ENCODE peak calls at places on chromosomes 2 and 18, in ten cellular contexts. F, Z, S, R, W, P, O, H, E and U are unnamed samples. For H3K36me3, the result is how much of the 10 kb centered on the place peaks cover.

GRCh38 chr2:66322481-66322880 is 112.4 kb upstream of the MEIS1 start:
- DNase-seq in F (no peak), Z (no peak), S (no peak), R (no peak), W (no peak), P (no peak), O (no peak), H (no peak), E (no peak), U (no peak)

GRCh38 chr18:9404565-9405060 is 70.0 kb downstream of the TWSG1 start:
- DNase-seq in F (peak), Z (peak), S (no peak), R (peak), W (no peak), P (no peak), O (no peak), H (no peak), E (no peak), U (no peak)

GRCh38 chr18:61896767-61897166 is 4.0 kb upstream of the RNF152 start:
- DNase-seq in F (no peak), Z (no peak), S (no peak), R (peak), W (no peak), P (no peak), O (no peak), H (no peak), E (peak), U (peak)

GRCh38 chr18:57027190-57027708 is 119.6 kb upstream of the BOD1L2 start:
- DNase-seq in F (no peak), Z (no peak), S (no peak), R (no peak), W (no peak), P (no peak), O (no peak), H (no peak), E (no peak), U (no peak)

GRCh38 chr2:126831234-126832005 is 67.3 kb upstream of the TEX51 start:
- DNase-seq in F (no peak), Z (no peak), S (no peak), R (no peak), W (no peak), P (no peak), O (no peak), H (peak), E (no peak), U (peak)

GRCh38 chr18:38698108-38698507 is 1132.5 kb upstream of the CELF4 start:
- DNase-seq in F (no peak), Z (no peak), S (no peak), R (no peak), W (no peak), P (no peak), O (no peak), H (no peak), E (no peak), U (no peak)

GRCh38 chr2:24721470-24721869 is 71.7 kb downstream of the PTRHD1 start:
- DNase-seq in F (peak), Z (peak), S (no peak), R (peak), W (no peak), P (no peak), O (no peak), H (peak), E (peak), U (no peak)

GRCh38 chr2:181807526-181807925 is 84.0 kb upstream of the ITPRID2 start:
- DNase-seq in F (no peak), Z (no peak), S (no peak), R (no peak), W (no peak), P (no peak), O (no peak), H (no peak), E (no peak), U (no peak)

GRCh38 chr2:54709341-54709809 is 14.1 kb upstream of the EML6 start:
- DNase-seq in F (no peak), Z (no peak), S (no peak), R (peak), W (peak), P (peak), O (no peak), H (no peak), E (peak), U (no peak)

GRCh38 chr2:70983506-70984227 is 5.2 kb downstream of the ANKRD53 start:
- DNase-seq in F (no peak), Z (no peak), S (no peak), R (peak), W (peak), P (no peak), O (no peak), H (peak), E (no peak), U (no peak)

GRCh38 chr2:119196301-119197124 is 27.1 kb upstream of the STEAP3 start:
- DNase-seq in F (no peak), Z (no peak), S (no peak), R (no peak), W (no peak), P (no peak), O (no peak), H (no peak), E (no peak), U (no peak)

GRCh38 chr2:101520246-101520645 is 45.3 kb upstream of the RFX8 start:
- DNase-seq in F (no peak), Z (no peak), S (no peak), R (no peak), W (no peak), P (no peak), O (no peak), H (no peak), E (no peak), U (peak)

GRCh38 chr2:217685255-217685605 is 317.6 kb downstream of the TNS1 start:
- DNase-seq in F (no peak), Z (peak), S (peak), R (peak), W (peak), P (no peak), O (peak), H (no peak), E (peak), U (no peak)

GRCh38 chr2:165874445-165875039 is 79.0 kb downstream of the TTC21B start:
- DNase-seq in F (no peak), Z (no peak), S (peak), R (no peak), W (no peak), P (no peak), O (no peak), H (no peak), E (peak), U (no peak)

GRCh38 chr2:104850322-104851184 is 3.4 kb upstream of the POU3F3 start:
- DNase-seq in F (no peak), Z (no peak), S (no peak), R (no peak), W (no peak), P (no peak), O (no peak), H (no peak), E (no peak), U (peak)

GRCh38 chr2:109609352-109610024 is 4.3 kb downstream of the SEPTIN10 start:
- DNase-seq in F (no peak), Z (no peak), S (peak), R (no peak), W (no peak), P (no peak), O (no peak), H (peak), E (no peak), U (no peak)

GRCh38 chr2:191620144-191620543 is 57.8 kb upstream of the NABP1 start:
- DNase-seq in F (no peak), Z (no peak), S (no peak), R (no peak), W (no peak), P (no peak), O (peak), H (peak), E (no peak), U (no peak)

GRCh38 chr2:101608411-101609317 is 88.8 kb upstream of the MAP4K4 start:
- DNase-seq in F (no peak), Z (no peak), S (no peak), R (no peak), W (no peak), P (no peak), O (no peak), H (no peak), E (no peak), U (no peak)

GRCh38 chr2:190858817-190859216 is 21.8 kb upstream of the GLS start:
- DNase-seq in F (no peak), Z (no peak), S (no peak), R (no peak), W (no peak), P (no peak), O (peak), H (peak), E (no peak), U (no peak)

GRCh38 chr2:236359426-236359825 is 95.2 kb upstream of the ASB18 start:
- DNase-seq in F (no peak), Z (peak), S (no peak), R (no peak), W (no peak), P (no peak), O (no peak), H (peak), E (no peak), U (peak)

GRCh38 chr18:55513199-55513598 is 74.8 kb downstream of the TCF4 start:
- DNase-seq in F (no peak), Z (no peak), S (no peak), R (no peak), W (no peak), P (no peak), O (no peak), H (no peak), E (no peak), U (no peak)

GRCh38 chr2:217858519-217859466 is 144.0 kb downstream of the TNS1 start:
- DNase-seq in F (peak), Z (peak), S (no peak), R (peak), W (no peak), P (no peak), O (peak), H (no peak), E (peak), U (no peak)

GRCh38 chr18:36333418-36333817 is 35.9 kb downstream of the FHOD3 start:
- DNase-seq in F (no peak), Z (peak), S (no peak), R (no peak), W (no peak), P (no peak), O (no peak), H (no peak), E (no peak), U (peak)
- H3K36me3 ChIP-seq in F (under half), Z (under half), S (under half), R (under half), W (under half), P (under half), O (under half), H (under half), E (under half), U (under half)

GRCh38 chr2:157946919-157947557 is 70.9 kb upstream of the ACVR1 start:
- DNase-seq in F (no peak), Z (no peak), S (no peak), R (no peak), W (no peak), P (no peak), O (no peak), H (no peak), E (no peak), U (no peak)

GRCh38 chr2:157952548-157952947 is 76.4 kb upstream of the ACVR1 start:
- DNase-seq in F (no peak), Z (no peak), S (no peak), R (no peak), W (no peak), P (no peak), O (no peak), H (no peak), E (no peak), U (no peak)

DNA sequence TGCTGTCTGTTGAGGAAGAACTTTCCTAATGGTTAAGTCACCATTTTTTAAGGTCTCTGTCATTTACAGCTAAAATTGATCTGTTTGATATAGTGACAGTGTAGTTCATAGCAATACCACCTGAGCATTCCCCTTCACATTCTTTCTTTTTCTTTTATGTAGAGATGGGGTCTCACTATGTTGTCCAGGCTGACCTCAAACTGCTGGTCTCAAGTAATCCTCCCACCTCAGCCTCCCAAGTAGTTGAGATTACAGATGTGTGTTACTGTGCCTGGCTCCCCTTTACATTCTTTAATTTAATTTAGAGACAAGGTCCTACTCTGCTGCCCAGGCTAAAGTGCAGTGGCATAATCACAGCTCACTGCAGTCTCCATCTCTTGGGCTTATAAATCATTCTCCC is 72.7 kb upstream of the ACVR1 start:
- DNase-seq in F (no peak), Z (no peak), S (no peak), R (no peak), W (no peak), P (no peak), O (no peak), H (no peak), E (no peak), U (no peak)
- H3K4me3 ChIP-seq in F (no peak), Z (no peak), S (no peak), R (no peak), W (no peak), P (no peak), O (no peak), H (no peak), E (no peak), U (no peak)

GRCh38 chr2:238286551-238286950 is 1.9 kb downstream of the PER2 start:
- DNase-seq in F (peak), Z (peak), S (no peak), R (peak), W (peak), P (no peak), O (peak), H (no peak), E (peak), U (no peak)
- H3K27ac ChIP-seq in F (peak), Z (peak), S (no peak), R (peak), W (peak), P (peak), O (peak), H (peak), E (peak), U (peak)

DNA sequence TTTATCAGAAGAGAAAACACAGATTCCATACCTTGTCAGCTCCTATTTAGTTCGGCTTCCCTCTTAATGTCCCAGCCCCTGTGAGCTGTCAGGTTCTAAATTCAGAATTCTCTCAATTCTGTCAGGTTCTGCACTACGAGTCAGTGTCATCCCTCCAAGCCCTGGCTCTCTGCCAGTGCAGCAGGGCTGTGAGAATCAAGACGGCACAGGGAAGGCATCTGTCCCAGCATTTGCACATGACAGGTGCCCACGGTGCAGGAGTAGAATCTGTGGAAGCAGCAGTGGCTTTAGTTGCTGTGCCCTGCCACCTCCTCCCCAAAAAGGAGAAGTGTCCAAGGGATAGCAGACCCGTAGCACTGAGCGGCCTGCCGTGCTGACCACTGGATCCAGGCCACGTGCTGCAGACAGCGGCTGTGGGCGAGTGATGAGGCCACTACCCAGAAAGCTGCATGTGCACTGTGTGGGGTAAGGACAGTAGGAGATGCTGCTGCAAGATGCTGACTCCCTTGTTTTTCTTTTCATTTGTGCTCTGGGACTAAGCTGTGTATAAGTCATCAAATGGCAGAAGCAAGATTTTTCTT is 12.8 kb downstream of the RBFA start:
- DNase-seq in F (no peak), Z (no peak), S (no peak), R (no peak), W (no peak), P (no peak), O (no peak), H (no peak), E (no peak), U (no peak)
- H3K36me3 ChIP-seq in F (under half), Z (under half), S (under half), R (half or more), W (under half), P (under half), O (under half), H (half or more), E (under half), U (half or more)

GRCh38 chr2:39099311-39099710 is 21.5 kb downstream of the SOS1 start:
- DNase-seq in F (no peak), Z (no peak), S (no peak), R (no peak), W (no peak), P (no peak), O (no peak), H (no peak), E (no peak), U (no peak)

GRCh38 chr2:39094717-39095363 is 26.0 kb downstream of the SOS1 start:
- DNase-seq in F (no peak), Z (no peak), S (no peak), R (no peak), W (no peak), P (no peak), O (no peak), H (no peak), E (no peak), U (no peak)

GRCh38 chr2:39093208-39093898 is 27.5 kb downstream of the SOS1 start:
- DNase-seq in F (no peak), Z (no peak), S (no peak), R (no peak), W (no peak), P (no peak), O (no peak), H (no peak), E (no peak), U (no peak)

GRCh38 chr2:39091535-39091934 is 29.3 kb downstream of the SOS1 start:
- DNase-seq in F (no peak), Z (no peak), S (no peak), R (no peak), W (no peak), P (no peak), O (no peak), H (no peak), E (no peak), U (no peak)

GRCh38 chr2:39095624-39096023 is 25.2 kb downstream of the SOS1 start:
- DNase-seq in F (no peak), Z (no peak), S (no peak), R (no peak), W (no peak), P (no peak), O (no peak), H (no peak), E (no peak), U (no peak)
- H3K4me3 ChIP-seq in F (no peak), Z (no peak), S (no peak), R (no peak), W (no peak), P (no peak), O (no peak), H (no peak), E (no peak), U (no peak)

DNA sequence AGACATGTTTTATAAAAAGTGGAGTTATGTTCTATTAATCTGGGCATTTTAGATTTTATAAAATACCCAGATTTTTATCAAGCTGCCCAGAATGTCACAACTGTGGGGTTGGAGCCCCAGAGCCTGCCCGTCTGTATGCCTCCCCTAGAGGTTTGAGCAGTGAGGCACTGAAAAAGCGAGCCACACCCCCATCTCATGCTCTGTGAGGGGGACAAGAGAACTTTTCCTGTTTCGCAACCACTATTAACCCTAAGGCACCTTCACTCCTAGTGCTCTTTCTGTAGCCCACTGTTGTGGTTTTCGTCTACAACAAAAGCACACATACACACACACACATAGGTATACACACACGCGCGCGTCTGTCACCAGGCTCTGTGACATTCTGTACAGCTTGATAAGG is 38.0 kb downstream of the DCDC2C start:
- DNase-seq in F (no peak), Z (no peak), S (no peak), R (no peak), W (no peak), P (no peak), O (no peak), H (no peak), E (no peak), U (no peak)
- H3K27ac ChIP-seq in F (no peak), Z (no peak), S (no peak), R (no peak), W (no peak), P (no peak), O (no peak), H (no peak), E (no peak), U (no peak)